ENCODE peak calls at places on chromosome 9, in four cellular contexts. R is brain microvascular endothelial cell, U is fibroblast of villous mesenchyme, I is fibroblast of the aortic adventitia. K is an unnamed sample.

GRCh38 chr9:137198051-137198747 is 2.3 kb downstream of the TPRN start:
- DNase-seq in R (no peak), U (no peak), I (no peak), K (no peak)

GRCh38 chr9:137318976-137319375 is 16.9 kb upstream of the NRARP start:
- DNase-seq in I (no peak), R (peak; percentile 48), U (peak; percentile 56), K (no peak)

GRCh38 chr9:82543726-82544125 is 519.2 kb downstream of the RASEF start:
- DNase-seq in U (no peak), I (no peak), R (no peak), K (no peak)

GRCh38 chr9:120617637-120617979 is 37.6 kb upstream of the CDK5RAP2 start:
- DNase-seq in U (peak; percentile 15), I (peak; percentile 70), R (no peak), K (no peak)

GRCh38 chr9:92463989-92464388 is 18.3 kb downstream of the ASPN start:
- DNase-seq in U (peak; percentile 86), I (peak; percentile 94), R (peak; percentile 70), K (peak; percentile 87)

GRCh38 chr9:108275906-108276305 is 579.9 kb downstream of the ACTL7B start:
- DNase-seq in R (no peak), I (peak; percentile 34), U (no peak), K (no peak)

GRCh38 chr9:134386951-134387831 is 60.9 kb downstream of the RXRA start:
- DNase-seq in I (no peak), U (peak; percentile 20), R (no peak), K (no peak)

GRCh38 chr9:137276757-137277328 is 683 bp upstream of the TOR4A start:
- DNase-seq in I (peak; percentile 74), U (peak; percentile 80), R (no peak), K (peak; percentile 69)

GRCh38 chr9:6552033-6552737 is 93.3 kb downstream of the GLDC start:
- DNase-seq in R (peak; percentile 52), I (peak; percentile 51), U (peak; percentile 85), K (peak; percentile 83)

GRCh38 chr9:120935383-120935857 is 8.8 kb upstream of the TRAF1 start:
- DNase-seq in I (peak; percentile 97), R (peak; percentile 92), U (peak; percentile 98), K (peak; percentile 92)

GRCh38 chr9:69936427-69936826 is 107.2 kb upstream of the MAMDC2 start:
- DNase-seq in R (peak; percentile 76), I (no peak), U (peak; percentile 27), K (peak; percentile 86)

GRCh38 chr9:81526587-81526986 is 162.8 kb downstream of the TLE1 start:
- DNase-seq in U (peak; percentile 56), I (peak; percentile 54), R (peak; percentile 92), K (peak; percentile 94)

GRCh38 chr9:109403116-109403515 is 82.3 kb upstream of the EPB41L4B start:
- DNase-seq in U (no peak), I (no peak), R (no peak), K (peak; percentile 28)

GRCh38 chr9:16000826-16001225 is 448.0 kb downstream of the CCDC171 start:
- DNase-seq in I (no peak), R (no peak), U (no peak), K (no peak)

GRCh38 chr9:98789765-98790600 is 6.4 kb downstream of the ANKS6 start:
- DNase-seq in I (no peak), R (no peak), U (no peak), K (no peak)

GRCh38 chr9:114619205-114619758 is 8.2 kb downstream of the TMEM268 start:
- DNase-seq in U (no peak), I (no peak), R (no peak), K (no peak)

GRCh38 chr9:77384406-77384805 is 207.1 kb downstream of the VPS13A start:
- DNase-seq in I (peak; percentile 42), U (peak; percentile 13), R (no peak), K (peak; percentile 80)

GRCh38 chr9:76539180-76539579 is 80.2 kb downstream of the GCNT1 start:
- DNase-seq in R (no peak), I (no peak), U (no peak), K (no peak)

GRCh38 chr9:78363221-78363620 is 66.3 kb downstream of the PSAT1 start:
- DNase-seq in U (peak; percentile 45), R (no peak), I (peak; percentile 63), K (no peak)

DNA sequence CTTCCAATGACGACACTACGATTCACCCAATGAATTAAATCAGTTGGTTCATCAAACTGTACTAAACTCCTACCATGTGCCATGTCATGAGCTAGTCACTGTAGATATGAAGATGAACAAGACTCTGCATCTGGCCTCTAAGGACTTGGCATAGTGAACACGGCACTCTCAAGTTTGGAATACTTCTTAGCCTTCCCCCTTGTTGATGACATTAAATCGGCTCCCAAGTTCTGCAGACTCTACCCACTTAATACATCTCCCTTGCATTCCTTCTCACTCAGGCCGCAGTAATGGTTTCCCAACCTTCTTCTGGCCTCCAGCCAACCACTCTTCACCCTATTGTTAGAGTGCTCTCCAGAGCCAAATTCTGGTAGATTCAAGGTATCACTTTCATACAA is 184.7 kb downstream of the MAPKAP1 start:
- DNase-seq in U (peak; percentile 47), R (peak; percentile 70), I (peak; percentile 95), K (peak; percentile 87)
- H3K4me3 ChIP-seq in U (no peak overlapping the region), R (no peak overlapping the region), I (no peak overlapping the region), K (no peak overlapping the region)

GRCh38 chr9:86941196-86941595 is 6.1 kb downstream of the GAS1 start:
- DNase-seq in U (no peak), R (no peak), I (no peak), K (no peak)
- H3K4me3 ChIP-seq in U (no peak overlapping the region), R (no peak overlapping the region), I (no peak overlapping the region), K (no peak overlapping the region)

GRCh38 chr9:126517751-126518261 is 95.9 kb upstream of the LMX1B start:
- DNase-seq in U (peak; percentile 11), I (no peak), R (no peak), K (no peak)

GRCh38 chr9:126516936-126517750 is 96.6 kb upstream of the LMX1B start:
- DNase-seq in I (peak; percentile 91), U (peak; percentile 75), R (peak; percentile 45), K (peak; percentile 75)

GRCh38 chr9:126515873-126516505 is 97.7 kb upstream of the LMX1B start:
- DNase-seq in U (no peak), R (no peak), I (no peak), K (no peak)

GRCh38 chr9:126515001-126515872 is 98.5 kb upstream of the LMX1B start:
- DNase-seq in U (no peak), R (no peak), I (no peak), K (no peak)

DNA sequence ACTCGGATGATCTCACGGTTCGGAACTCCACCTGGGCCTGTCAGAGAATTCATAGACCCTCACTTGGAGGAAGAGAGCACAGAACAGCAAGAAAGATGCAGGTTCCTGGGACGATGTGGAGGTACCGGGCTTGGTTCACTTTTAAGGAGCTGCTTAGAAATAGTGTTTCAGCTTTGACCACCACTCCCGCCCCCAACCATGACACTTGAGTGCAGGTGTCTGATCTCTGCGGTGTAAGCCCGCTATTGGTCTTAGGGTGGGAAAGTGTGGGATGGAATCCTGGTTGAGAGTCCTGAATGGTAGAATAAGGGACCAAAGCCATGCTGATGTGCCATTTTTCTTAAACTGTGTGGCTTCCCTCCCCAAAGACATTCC is 97.2 kb upstream of the LMX1B start:
- DNase-seq in R (no peak), I (no peak), U (no peak), K (no peak)
- H3K4me3 ChIP-seq in R (no peak overlapping the region), I (peak overlapping the region; percentile 66), U (peak overlapping the region; percentile 50), K (peak overlapping the region; percentile 53)

GRCh38 chr9:127557466-127557869 is 54.6 kb upstream of the STXBP1 start:
- DNase-seq in I (peak; percentile 72), U (peak; percentile 72), R (no peak), K (no peak)

GRCh38 chr9:127558581-127559246 is 53.4 kb upstream of the STXBP1 start:
- DNase-seq in I (no peak), R (no peak), U (peak; percentile 47), K (no peak)

GRCh38 chr9:127559247-127559680 is 52.8 kb upstream of the STXBP1 start:
- DNase-seq in I (no peak), U (no peak), R (no peak), K (no peak)

GRCh38 chr9:127556871-127557270 is 55.2 kb upstream of the STXBP1 start:
- DNase-seq in I (no peak), U (no peak), R (no peak), K (no peak)

GRCh38 chr9:127557998-127558546 is 54.0 kb upstream of the STXBP1 start:
- DNase-seq in U (peak; percentile 28), I (no peak), R (no peak), K (no peak)
- H3K4me3 ChIP-seq in U (peak overlapping the region; percentile 22), I (peak overlapping the region; percentile 5), R (no peak overlapping the region), K (no peak overlapping the region)

GRCh38 chr9:125646222-125647100 is 60.5 kb downstream of the MAPKAP1 start:
- DNase-seq in I (peak; percentile 44), R (no peak), U (peak; percentile 48), K (peak; percentile 52)
- H3K4me3 ChIP-seq in I (no peak overlapping the region), R (no peak overlapping the region), U (peak overlapping the region; percentile 30), K (peak overlapping the region; percentile 34)

GRCh38 chr9:95572370-95573151 is 55.8 kb upstream of the PTCH1 start:
- DNase-seq in U (peak; percentile 79), I (peak; percentile 51), R (no peak), K (no peak)
- H3K4me3 ChIP-seq in U (no peak overlapping the region), I (no peak overlapping the region), R (no peak overlapping the region), K (no peak overlapping the region)

GRCh38 chr9:101440714-101441230 is 5.2 kb upstream of the ALDOB start:
- DNase-seq in R (no peak), I (no peak), U (no peak), K (no peak)
- H3K4me3 ChIP-seq in R (no peak overlapping the region), I (no peak overlapping the region), U (no peak overlapping the region), K (no peak overlapping the region)

GRCh38 chr9:2345013-2345412 is 276.6 kb upstream of the VLDLR start:
- DNase-seq in R (no peak), U (no peak), I (no peak), K (no peak)

GRCh38 chr9:2343756-2344155 is 277.8 kb upstream of the VLDLR start:
- DNase-seq in R (no peak), I (no peak), U (no peak), K (no peak)

GRCh38 chr9:2344436-2344835 is 277.2 kb upstream of the VLDLR start:
- DNase-seq in U (no peak), R (no peak), I (no peak), K (no peak)

GRCh38 chr9:2341956-2342355 is 279.6 kb upstream of the VLDLR start:
- DNase-seq in R (no peak), I (no peak), U (no peak), K (no peak)

DNA sequence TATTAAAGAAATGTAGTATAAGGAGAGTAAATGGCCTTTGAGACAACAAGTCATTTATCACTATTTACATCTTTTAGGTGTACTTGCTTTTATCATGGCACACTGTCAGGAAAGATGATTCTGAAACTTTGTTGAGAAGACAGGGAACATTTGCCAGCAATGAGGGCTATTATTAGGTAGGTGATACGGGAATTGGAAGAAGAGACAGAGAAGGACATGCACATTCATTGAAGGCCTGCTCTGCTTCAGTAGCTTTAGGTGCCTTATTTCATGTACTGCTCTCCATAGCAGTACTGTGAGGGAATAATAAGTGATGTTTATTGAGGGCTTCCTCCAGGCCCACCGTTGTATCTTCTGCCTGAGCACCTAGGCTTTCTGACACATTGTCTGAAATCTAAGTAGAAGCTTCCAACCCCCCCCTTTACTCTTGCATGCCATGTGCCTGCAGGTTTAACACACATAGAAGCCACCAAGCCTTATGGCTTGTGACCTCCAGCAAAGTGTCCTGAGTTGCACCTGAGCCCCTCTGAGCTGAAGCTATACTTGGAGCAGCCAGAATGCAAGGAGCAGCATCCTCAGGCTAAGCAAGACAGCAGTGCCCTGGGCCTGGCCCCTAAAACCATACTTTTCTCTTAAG is 275.2 kb upstream of the VLDLR start:
- DNase-seq in U (no peak), I (no peak), R (no peak), K (no peak)
- H3K4me3 ChIP-seq in U (no peak overlapping the region), I (no peak overlapping the region), R (no peak overlapping the region), K (no peak overlapping the region)

K was measured in choroid plexus epithelial cell.